ENCODE peak calls at places on chromosomes 3 and 15, in four cellular contexts. A is endodermal cell, C is tibial artery, Z is HCT116. H is an unnamed sample.

GRCh38 chr15:65980824-65981456 is 111.6 kb downstream of the RAB11A start:
- DNase-seq in A (peak; percentile 96), C (no peak), Z (peak; percentile 56), H (peak; percentile 90)

GRCh38 chr15:60003243-60004018 is 680 bp upstream of the FOXB1 start:
- DNase-seq in A (peak; percentile 50), C (no peak), Z (no peak), H (peak; percentile 38)

GRCh38 chr3:13768453-13768852 is 111.4 kb downstream of the WNT7A start:
- DNase-seq in A (peak; percentile 66), C (no peak), Z (no peak), H (peak; percentile 64)

GRCh38 chr3:22939349-22939748 is 263.8 kb upstream of the UBE2E2 start:
- DNase-seq in A (no peak), C (no peak), Z (no peak), H (no peak)

GRCh38 chr3:21914451-21914850 is 163.4 kb upstream of the ZNF385D start:
- DNase-seq in A (no peak), C (no peak), Z (no peak), H (no peak)

GRCh38 chr3:169619793-169620192 is 43.7 kb downstream of the MECOM start:
- DNase-seq in A (no peak), C (no peak), Z (no peak), H (no peak)

GRCh38 chr3:197205265-197205664 is 93.1 kb downstream of the DLG1 start:
- DNase-seq in A (no peak), C (no peak), Z (no peak), H (no peak)

GRCh38 chr3:144774897-144775296 is 803.3 kb downstream of the DIPK2A start:
- DNase-seq in A (no peak), C (no peak), Z (no peak), H (no peak)

GRCh38 chr3:192467230-192468186 is 259.8 kb downstream of the FGF12 start:
- DNase-seq in A (peak; percentile 91), C (no peak), Z (peak; percentile 37), H (peak; percentile 31)

GRCh38 chr3:73121684-73122331 is 60.3 kb downstream of the EBLN2 start:
- DNase-seq in A (no peak), C (no peak), Z (no peak), H (no peak)

GRCh38 chr15:43133429-43134156 is at the start of gene TMEM62:
- DNase-seq in A (peak; percentile 90), C (peak; percentile 93), Z (peak; percentile 76), H (peak; percentile 88)

GRCh38 chr15:90451215-90451850 is 63.3 kb downstream of the IQGAP1 start:
- DNase-seq in A (no peak), C (no peak), Z (no peak), H (no peak)
- H3K4me3 ChIP-seq in A (no peak overlapping the region), C (no peak overlapping the region), Z (no peak overlapping the region), H (no peak overlapping the region)

DNA sequence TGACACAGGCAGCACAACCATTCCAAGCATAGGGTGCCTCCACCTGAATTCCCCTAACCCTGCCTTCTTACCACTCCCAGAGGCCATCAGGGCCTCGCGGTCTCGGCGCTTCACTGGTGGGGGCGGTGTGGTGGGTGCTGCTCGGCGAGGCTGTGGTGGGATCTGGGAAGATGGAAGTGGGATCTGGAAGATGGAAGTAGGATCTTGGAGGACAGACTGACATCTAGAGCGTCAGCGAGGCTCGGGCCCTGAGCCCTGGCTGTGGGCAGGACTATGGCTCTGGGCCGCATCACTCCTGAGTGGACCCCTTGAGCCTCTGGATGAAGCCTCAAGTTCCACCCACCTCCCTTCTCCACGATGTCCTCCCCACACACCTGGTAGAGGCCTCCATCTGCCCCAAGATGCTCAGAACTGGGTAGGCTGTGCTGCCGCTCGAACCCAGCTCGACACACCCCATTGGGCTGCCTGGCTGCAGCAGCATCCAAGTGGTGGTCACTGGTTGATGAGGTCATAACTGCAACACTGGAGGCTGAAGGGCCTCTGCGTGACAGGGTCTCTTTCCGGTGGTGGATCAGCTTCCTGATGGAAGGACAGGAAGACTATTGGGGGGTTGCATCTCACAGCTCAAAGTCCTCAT is 3.6 kb downstream of the NCKIPSD start:
- DNase-seq in A (no peak), C (no peak), Z (no peak), H (no peak)
- H3K36me3 ChIP-seq in A (peaks cover 58% of the 10 kb centered on the region), C (peaks cover 51% of the 10 kb centered on the region), Z (peaks cover 40% of the 10 kb centered on the region), H (peaks cover 38% of the 10 kb centered on the region)

GRCh38 chr3:42500091-42500490 is 2.4 kb upstream of the VIPR1 start:
- DNase-seq in A (peak; percentile 36), C (peak; percentile 37), Z (no peak), H (no peak)
- H3K27me3 ChIP-seq in A (peaks cover 56% of the 10 kb centered on the region), C (no peaks in the 10 kb centered on the region), Z (no peaks in the 10 kb centered on the region), H (peaks cover 40% of the 10 kb centered on the region)

GRCh38 chr3:171347017-171347979 is 112.9 kb downstream of the TNIK start:
- DNase-seq in A (no peak), C (no peak), Z (no peak), H (no peak)
- H3K4me3 ChIP-seq in A (no peak overlapping the region), C (no peak overlapping the region), Z (no peak overlapping the region), H (no peak overlapping the region)

GRCh38 chr3:150588027-150588830 is 14.9 kb upstream of the SELENOT start:
- DNase-seq in A (peak; percentile 56), C (no peak), Z (no peak), H (no peak)

GRCh38 chr3:150577854-150578253 is 25.3 kb upstream of the SELENOT start:
- DNase-seq in A (no peak), C (no peak), Z (no peak), H (no peak)

GRCh38 chr3:150581174-150581573 is 21.9 kb upstream of the SELENOT start:
- DNase-seq in A (no peak), C (no peak), Z (no peak), H (no peak)

GRCh38 chr3:150582620-150583019 is 20.5 kb upstream of the SELENOT start:
- DNase-seq in A (no peak), C (no peak), Z (no peak), H (no peak)

GRCh38 chr3:150583028-150583427 is 20.1 kb upstream of the SELENOT start:
- DNase-seq in A (no peak), C (no peak), Z (no peak), H (no peak)
- H3K36me3 ChIP-seq in A (peaks cover 68% of the 10 kb centered on the region), C (peaks cover 59% of the 10 kb centered on the region), Z (peaks cover 34% of the 10 kb centered on the region), H (peaks cover 11% of the 10 kb centered on the region)

GRCh38 chr3:190883141-190883540 is 20.6 kb upstream of the GMNC start:
- DNase-seq in A (no peak), C (no peak), Z (no peak), H (no peak)

GRCh38 chr3:190886945-190887344 is 24.5 kb upstream of the GMNC start:
- DNase-seq in A (no peak), C (no peak), Z (no peak), H (no peak)

DNA sequence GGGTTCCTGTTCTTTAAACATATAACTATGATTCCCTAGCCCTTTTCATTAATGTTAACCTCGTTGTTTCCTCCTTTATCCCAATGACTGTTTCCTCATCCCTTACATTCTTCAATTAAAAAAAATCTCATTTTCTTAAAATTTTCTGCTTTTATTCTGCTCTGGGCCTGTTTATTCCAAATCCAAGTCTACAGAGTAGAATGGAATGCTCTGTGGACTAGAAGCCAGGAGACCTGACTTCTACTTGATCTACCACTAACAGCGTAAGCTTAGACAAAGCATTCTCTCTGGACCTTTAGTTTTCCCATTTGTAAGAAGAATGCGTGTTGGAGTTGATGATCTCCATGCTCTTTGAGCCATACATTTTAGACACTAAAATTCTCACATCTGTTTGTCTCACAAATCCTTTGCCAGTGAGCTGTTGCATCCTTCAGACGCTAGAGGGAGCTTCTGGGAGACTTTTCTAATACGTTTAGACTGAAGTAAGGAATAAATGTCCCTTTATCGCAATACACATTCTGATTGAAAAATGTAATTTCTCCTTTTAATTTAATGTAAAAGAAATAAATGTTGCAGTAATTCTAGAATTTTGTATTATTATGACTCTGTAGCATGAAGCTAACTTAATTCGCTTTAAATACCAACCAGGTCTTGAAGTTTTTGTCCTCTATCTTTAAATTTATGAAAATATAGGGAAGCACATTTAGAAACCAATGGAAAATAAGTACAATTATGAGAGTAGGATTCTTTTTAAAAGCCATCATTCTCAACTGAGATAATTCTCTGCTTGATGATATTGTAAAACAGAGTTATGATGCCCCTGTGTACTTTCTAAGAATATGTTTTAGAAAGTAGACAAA is 21.7 kb upstream of the GMNC start:
- DNase-seq in A (peak; percentile 81), C (no peak), Z (peak; percentile 54), H (peak; percentile 28)
- H3K27me3 ChIP-seq in A (no peaks in the 10 kb centered on the region), C (no peaks in the 10 kb centered on the region), Z (no peaks in the 10 kb centered on the region), H (no peaks in the 10 kb centered on the region)

GRCh38 chr15:40598672-40599071 is 4.6 kb downstream of the KNL1 start:
- DNase-seq in A (no peak), C (no peak), Z (no peak), H (no peak)

GRCh38 chr15:40600956-40601355 is 6.9 kb downstream of the KNL1 start:
- DNase-seq in A (no peak), C (peak; percentile 46), Z (no peak), H (no peak)

GRCh38 chr15:40598126-40598525 is 4.1 kb downstream of the KNL1 start:
- DNase-seq in A (no peak), C (no peak), Z (no peak), H (no peak)

DNA sequence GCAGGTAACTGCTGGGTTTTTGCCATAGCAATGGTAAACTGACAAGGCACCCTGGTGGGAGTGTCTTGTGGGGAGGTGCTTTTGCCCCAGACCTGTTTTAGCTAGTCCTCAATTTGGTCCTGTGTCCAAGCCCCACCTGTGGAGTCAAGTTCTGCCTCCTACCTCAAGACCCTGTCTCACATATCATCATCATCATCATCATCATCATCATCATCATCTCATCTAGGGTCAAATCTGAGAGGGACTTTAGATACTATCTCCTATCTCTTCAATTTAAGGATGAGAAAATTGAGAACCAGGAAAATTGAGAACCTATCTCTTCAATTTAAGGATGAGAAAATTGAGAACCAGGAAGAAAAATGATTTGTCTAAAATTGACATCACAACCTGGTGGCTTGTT is 9.9 kb downstream of the KNL1 start:
- DNase-seq in A (no peak), C (no peak), Z (no peak), H (no peak)
- H3K4me3 ChIP-seq in A (no peak overlapping the region), C (no peak overlapping the region), Z (no peak overlapping the region), H (no peak overlapping the region)

DNA sequence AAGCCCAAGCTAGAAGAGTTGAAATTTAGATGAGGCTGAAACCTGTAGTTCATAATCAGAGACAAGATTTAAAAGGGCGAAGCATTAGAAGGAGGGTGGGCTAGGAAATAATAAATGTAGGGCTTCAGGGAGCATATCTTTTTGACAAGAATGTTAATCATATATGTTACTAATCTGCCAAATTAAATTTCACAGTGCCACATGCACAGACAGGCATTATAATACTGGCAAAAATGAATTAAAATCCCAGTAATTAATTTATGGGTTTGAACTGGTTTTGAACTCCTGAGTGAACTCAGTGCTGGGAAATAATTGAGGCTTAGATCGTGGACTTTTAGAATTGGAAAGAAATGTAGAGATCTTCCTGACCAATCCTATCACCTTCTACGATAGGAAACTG is 383.5 kb upstream of the IL12A start:
- DNase-seq in A (no peak), C (no peak), Z (no peak), H (no peak)
- H3K36me3 ChIP-seq in A (no peaks in the 10 kb centered on the region), C (no peaks in the 10 kb centered on the region), Z (no peaks in the 10 kb centered on the region), H (no peaks in the 10 kb centered on the region)

H was measured in H7.